ENCODE peak calls at places on chromosomes 3 and 15, in six cellular contexts. E is HepG2, S is GM12878, T is K562, Z is GM12892, N is H1. U is an unnamed sample.

GRCh38 chr3:42070089-42070885 is 20.9 kb upstream of the TRAK1 start:
- DNase-seq in S (no peak), T (no peak), N (no peak), Z (no peak), E (no peak), U (no peak)

GRCh38 chr3:141881702-141882101 is 5.3 kb downstream of the ATP1B3 start:
- DNase-seq in T (peak; percentile 40), N (no peak), E (no peak), Z (no peak), S (no peak), U (no peak)

GRCh38 chr3:63478962-63479660 is 173.4 kb upstream of the SNTN start:
- DNase-seq in S (no peak), Z (no peak), E (no peak), N (no peak), T (no peak), U (no peak)

GRCh38 chr3:73745429-73746247 is 120.9 kb upstream of the PDZRN3 start:
- DNase-seq in Z (no peak), T (no peak), N (no peak), E (no peak), S (no peak), U (no peak)

GRCh38 chr3:10426346-10427233 is 78.8 kb downstream of the ATP2B2 start:
- DNase-seq in S (no peak), Z (no peak), N (no peak), T (no peak), E (no peak), U (no peak)

GRCh38 chr3:188296761-188297689 is 143.1 kb downstream of the LPP start:
- DNase-seq in E (peak; percentile 93), S (no peak), Z (no peak), N (no peak), T (no peak), U (no peak)

GRCh38 chr15:39936681-39937080 is 2.8 kb downstream of the EIF2AK4 start:
- DNase-seq in T (no peak), Z (no peak), S (no peak), E (no peak), N (no peak), U (no peak)

GRCh38 chr3:185818267-185818875 is 6.5 kb downstream of the IGF2BP2 start:
- DNase-seq in Z (no peak), S (no peak), N (no peak), T (no peak), E (no peak), U (no peak)

GRCh38 chr3:58107597-58107996 is 99.4 kb downstream of the FLNB start:
- DNase-seq in E (no peak), Z (no peak), S (no peak), N (no peak), T (peak; percentile 13), U (no peak)

GRCh38 chr15:62462721-62463120 is 297.6 kb upstream of the C2CD4B start:
- DNase-seq in S (no peak), N (no peak), Z (no peak), E (no peak), T (no peak), U (no peak)

GRCh38 chr3:30948436-30948835 is 54.0 kb upstream of the GADL1 start:
- DNase-seq in E (no peak), Z (no peak), T (no peak), N (no peak), S (no peak), U (no peak)

GRCh38 chr3:106611841-106612240 is 743.0 kb upstream of the CBLB start:
- DNase-seq in T (no peak), S (no peak), E (no peak), Z (no peak), N (no peak), U (no peak)

GRCh38 chr3:151003024-151003771 is 30.7 kb upstream of the CLRN1 start:
- DNase-seq in E (peak; percentile 34), Z (no peak), S (no peak), N (no peak), T (no peak), U (no peak)

GRCh38 chr15:53962646-53963561 is 15.3 kb upstream of the UNC13C start:
- DNase-seq in E (peak; percentile 23), Z (no peak), T (no peak), S (no peak), N (peak; percentile 59), U (no peak)

GRCh38 chr3:15974647-15975046 is 176.9 kb upstream of the ANKRD28 start:
- DNase-seq in Z (no peak), E (no peak), N (peak; percentile 85), S (no peak), T (peak; percentile 62), U (no peak)

GRCh38 chr3:119600732-119601131 is 3.0 kb downstream of the PLA1A start:
- DNase-seq in T (peak; percentile 19), S (peak; percentile 85), E (no peak), N (peak; percentile 69), Z (peak; percentile 42), U (no peak)

GRCh38 chr3:104108522-104108921 is 1258.2 kb upstream of the ALCAM start:
- DNase-seq in N (no peak), S (no peak), E (no peak), Z (no peak), T (no peak), U (no peak)

GRCh38 chr15:67137951-67138935 is 72.8 kb downstream of the SMAD3 start:
- DNase-seq in N (no peak), Z (no peak), T (peak; percentile 50), E (no peak), S (no peak), U (no peak)

GRCh38 chr3:165466856-165467255 is 270.7 kb upstream of the SLITRK3 start:
- DNase-seq in N (no peak), T (no peak), S (no peak), Z (no peak), E (no peak), U (no peak)

GRCh38 chr3:129425213-129425612 is 3.2 kb downstream of the EFCAB12 start:
- DNase-seq in Z (no peak), N (no peak), E (no peak), S (no peak), T (no peak), U (no peak)
- TF ChIP-seq TAF1 in Z (no peak), N (no peak), E (no peak), S (no peak), T (no peak), U (no peak)

DNA sequence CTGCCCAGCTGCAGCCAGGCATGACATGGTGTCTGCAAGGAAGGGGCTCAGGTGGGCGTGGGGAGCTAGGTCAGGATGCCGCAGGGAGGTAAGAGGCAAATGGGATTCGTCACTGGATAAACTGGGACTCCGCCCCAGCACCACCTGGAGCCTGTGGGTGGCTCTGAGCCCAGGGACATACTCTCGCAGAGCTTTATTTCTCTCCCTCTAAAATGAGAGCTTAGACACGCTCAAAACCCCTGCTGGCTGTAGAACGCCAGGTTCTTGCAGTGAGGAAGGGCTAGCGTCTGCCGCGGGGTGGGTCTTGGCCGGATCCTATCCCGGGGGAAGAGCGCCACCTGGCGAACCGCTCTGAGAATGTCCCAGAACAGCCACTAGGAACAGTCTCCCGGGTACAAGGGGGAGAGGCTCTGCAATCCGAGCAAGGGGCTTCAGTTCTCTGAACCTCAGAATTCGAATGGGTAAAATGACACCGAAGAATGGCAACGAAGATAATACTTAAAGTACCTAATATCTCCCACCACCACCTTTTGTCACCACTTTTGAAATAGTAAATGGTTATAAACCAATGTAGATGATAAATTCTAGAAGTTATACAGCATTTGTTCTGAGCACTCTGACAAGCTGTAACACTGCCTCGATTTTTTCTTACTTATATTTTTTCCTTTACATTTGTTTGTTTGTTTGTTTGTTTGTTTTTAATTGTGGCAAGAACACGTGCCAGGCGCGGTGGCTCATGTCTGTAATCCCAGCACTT is 53.2 kb upstream of the SRGAP3 start:
- DNase-seq in Z (peak; percentile 60), T (peak; percentile 88), N (peak; percentile 93), S (no peak), E (peak; percentile 64), U (peak; percentile 70)
- TF ChIP-seq POLR2A in Z (no peak), T (no peak), N (no peak), S (no peak), E (no peak), U (no peak)

GRCh38 chr3:9257092-9257491 is 7.6 kb upstream of the SRGAP3 start:
- DNase-seq in T (no peak), Z (no peak), N (no peak), S (no peak), E (no peak), U (no peak)

GRCh38 chr3:9255976-9256375 is 6.5 kb upstream of the SRGAP3 start:
- DNase-seq in Z (no peak), T (no peak), E (no peak), S (no peak), N (no peak), U (no peak)

GRCh38 chr3:9254764-9255163 is 5.3 kb upstream of the SRGAP3 start:
- DNase-seq in Z (no peak), E (no peak), T (no peak), N (no peak), S (no peak), U (no peak)

DNA sequence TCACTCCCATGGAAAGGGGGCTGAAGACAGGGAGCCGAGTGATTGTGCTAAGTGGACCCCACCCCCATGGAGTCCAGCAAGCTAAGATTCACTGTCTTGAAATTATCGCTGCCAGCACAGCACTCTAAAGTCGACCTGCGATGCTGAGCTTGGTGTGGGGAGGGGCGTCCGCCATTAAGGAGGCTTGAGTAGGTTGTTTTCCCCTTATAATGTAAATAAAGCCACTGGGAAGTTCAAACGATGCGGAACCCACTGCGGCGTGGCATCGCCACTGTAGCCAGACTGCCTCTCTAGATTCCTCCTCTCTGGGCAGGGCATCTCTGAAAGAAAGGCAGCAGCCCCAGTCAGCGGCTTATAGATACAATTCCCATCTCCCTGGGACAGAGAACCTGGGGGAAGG is 10.9 kb upstream of the SRGAP3 start:
- DNase-seq in E (no peak), S (no peak), N (no peak), Z (no peak), T (no peak), U (no peak)
- TF ChIP-seq POLR2AphosphoS5 in E (no peak), S (no peak), N (no peak), Z (no peak), T (no peak), U (no peak)

GRCh38 chr3:149177122-149177521 is 44.5 kb downstream of the CP start:
- DNase-seq in E (no peak), N (no peak), S (no peak), Z (no peak), T (no peak), U (no peak)

GRCh38 chr3:149181179-149181578 is 40.5 kb downstream of the CP start:
- DNase-seq in N (no peak), T (no peak), E (no peak), S (no peak), Z (no peak), U (no peak)

GRCh38 chr3:149174901-149175300 is 45.5 kb downstream of the HPS3 start:
- DNase-seq in T (no peak), Z (no peak), S (peak; percentile 44), E (no peak), N (no peak), U (no peak)

GRCh38 chr3:149179225-149179624 is 42.4 kb downstream of the CP start:
- DNase-seq in E (no peak), Z (no peak), T (no peak), N (no peak), S (no peak), U (no peak)

DNA sequence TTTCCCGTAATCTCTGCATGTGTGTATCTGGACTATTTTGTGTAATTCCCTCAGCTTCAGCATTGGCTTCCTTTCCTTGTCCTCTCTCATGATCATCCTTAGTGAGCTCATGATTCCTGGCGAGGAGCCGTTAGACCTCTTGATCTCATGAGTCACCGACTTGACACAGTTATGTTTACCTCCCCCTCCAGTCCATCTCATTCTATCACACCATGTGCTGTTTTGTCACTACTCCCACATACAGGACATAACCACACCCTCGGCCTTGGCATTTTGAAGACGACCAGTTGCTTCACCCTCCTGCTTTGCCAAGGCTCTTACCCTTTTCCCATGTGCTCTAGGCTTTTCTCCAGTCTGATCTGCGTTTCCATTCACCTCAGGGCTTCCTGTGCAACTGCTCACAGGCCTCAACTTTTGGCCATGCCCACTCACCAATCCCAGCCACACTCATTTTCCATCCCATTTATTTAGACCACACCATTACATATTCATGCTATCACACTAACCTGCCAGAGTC is 41.5 kb downstream of the CP start:
- DNase-seq in N (no peak), E (peak; percentile 17), Z (no peak), T (peak; percentile 81), S (no peak), U (no peak)
- TF ChIP-seq TAF1 in N (no peak), E (no peak), Z (no peak), T (no peak), S (no peak), U (no peak)

U was measured in GM12891.